ENCODE peak calls at places on chromosomes 11 and 22, in six cellular contexts. E, N, G, J, H and I are unnamed samples.

GRCh38 chr11:1122356-1123002 is 35.3 kb upstream of the MUC5AC start:
- DNase-seq in E (no peak), G (no peak), N (no peak), J (no peak), H (no peak), I (no peak)

GRCh38 chr11:15774021-15774862 is 582.1 kb downstream of the SOX6 start:
- DNase-seq in N (no peak), E (no peak), H (no peak), J (no peak), G (no peak), I (no peak)

GRCh38 chr11:62132188-62132587 is 8.4 kb downstream of the INCENP start:
- DNase-seq in H (no peak), E (no peak), J (no peak), N (no peak), G (no peak), I (no peak)

GRCh38 chr11:112195906-112196305 is 20.6 kb downstream of the BCO2 start:
- DNase-seq in H (peak; percentile 11), J (no peak), N (no peak), G (no peak), E (no peak), I (peak; percentile 36)

GRCh38 chr11:19777032-19777341 is 64.3 kb downstream of the NAV2 start:
- DNase-seq in J (no peak), N (no peak), H (peak; percentile 7), E (no peak), G (no peak), I (no peak)

GRCh38 chr22:25399649-25400151 is 164.8 kb upstream of the GRK3 start:
- DNase-seq in J (no peak), N (no peak), E (no peak), H (no peak), G (no peak), I (no peak)

GRCh38 chr22:28381427-28382167 is 298.0 kb downstream of the TTC28 start:
- DNase-seq in E (no peak), J (no peak), G (no peak), H (no peak), N (peak; percentile 65), I (peak; percentile 47)

GRCh38 chr11:74011360-74012071 is 2.6 kb upstream of the UCP3 start:
- DNase-seq in J (no peak), E (no peak), N (peak; percentile 38), H (no peak), G (no peak), I (no peak)

GRCh38 chr22:48895341-48895740 is 932.3 kb downstream of the BRD1 start:
- DNase-seq in G (no peak), N (no peak), H (no peak), J (no peak), E (no peak), I (no peak)

GRCh38 chr11:120612363-120613263 is 101.1 kb downstream of the GRIK4 start:
- DNase-seq in N (peak; percentile 67), G (no peak), J (no peak), H (peak; percentile 49), E (peak; percentile 16), I (peak; percentile 32)

GRCh38 chr11:72589802-72590761 is 84.1 kb downstream of the PDE2A start:
- DNase-seq in G (peak; percentile 63), N (no peak), J (no peak), E (peak; percentile 37), H (peak; percentile 73), I (no peak)

GRCh38 chr22:44554411-44554810 is 56.4 kb upstream of the RTL6 start:
- DNase-seq in H (no peak), N (no peak), E (no peak), G (no peak), J (no peak), I (no peak)

GRCh38 chr11:79980916-79981315 is 540.1 kb upstream of the TENM4 start:
- DNase-seq in G (no peak), E (no peak), H (no peak), J (no peak), N (no peak), I (no peak)

GRCh38 chr22:31639640-31640039 is 22.4 kb downstream of the PISD start:
- DNase-seq in E (no peak), J (no peak), G (no peak), N (no peak), H (no peak), I (no peak)

GRCh38 chr11:120215634-120216033 is 4.8 kb downstream of the OAF start:
- DNase-seq in N (peak; percentile 74), H (no peak), J (no peak), E (no peak), G (no peak), I (peak; percentile 46)

GRCh38 chr11:112658521-112658920 is 302.7 kb upstream of the NCAM1 start:
- DNase-seq in J (no peak), E (no peak), H (no peak), N (no peak), G (no peak), I (no peak)

GRCh38 chr11:128324051-128324481 is 263.3 kb downstream of the ETS1 start:
- DNase-seq in G (no peak), J (no peak), N (no peak), H (no peak), E (no peak), I (no peak)

GRCh38 chr11:113447621-113448310 is 27.4 kb downstream of the DRD2 start:
- DNase-seq in G (no peak), J (no peak), H (no peak), E (no peak), N (peak; percentile 40), I (peak; percentile 82)

GRCh38 chr11:7967826-7968225 is 2.6 kb upstream of the NLRP10 start:
- DNase-seq in E (no peak), G (no peak), N (peak; percentile 74), J (no peak), H (no peak), I (no peak)

GRCh38 chr11:35247863-35248262 is 108.9 kb downstream of the CD44 start:
- DNase-seq in J (no peak), N (no peak), E (no peak), G (no peak), H (no peak), I (no peak)

GRCh38 chr22:25077056-25077455 is 122.6 kb upstream of the CRYBB3 start:
- DNase-seq in N (no peak), E (no peak), H (no peak), J (no peak), G (no peak), I (no peak)

GRCh38 chr11:81987829-81988472 is 745.7 kb downstream of the FAM181B start:
- DNase-seq in G (no peak), H (no peak), N (no peak), E (no peak), J (no peak), I (peak; percentile 29)

GRCh38 chr11:20873054-20873453 is 203.7 kb downstream of the NELL1 start:
- DNase-seq in H (peak; percentile 67), E (peak; percentile 24), N (no peak), J (no peak), G (peak; percentile 48), I (no peak)

GRCh38 chr22:44714703-44715350 is 12.8 kb downstream of the PRR5 start:
- DNase-seq in H (no peak), J (no peak), E (no peak), N (no peak), G (no peak), I (no peak)

GRCh38 chr11:21944577-21944976 is 248.3 kb upstream of the ANO5 start:
- DNase-seq in H (no peak), J (no peak), G (no peak), N (no peak), E (no peak), I (no peak)

GRCh38 chr11:104106136-104106754 is 57.7 kb downstream of the PDGFD start:
- DNase-seq in G (no peak), E (no peak), J (no peak), N (peak; percentile 74), H (no peak), I (peak; percentile 64)

GRCh38 chr22:30609260-30610185 is 2.5 kb downstream of the TCN2 start:
- DNase-seq in J (no peak), E (no peak), G (no peak), H (peak; percentile 59), N (peak; percentile 86), I (peak; percentile 72)

GRCh38 chr22:27669798-27670599 is 131.6 kb downstream of the MN1 start:
- DNase-seq in G (no peak), J (no peak), E (no peak), H (peak; percentile 35), N (no peak), I (no peak)

GRCh38 chr22:38239101-38239761 is 33.6 kb downstream of the TMEM184B start:
- DNase-seq in H (peak; percentile 71), N (peak; percentile 98), G (no peak), E (no peak), J (no peak), I (peak; percentile 94)

GRCh38 chr11:35473975-35474374 is 51.4 kb downstream of the PAMR1 start:
- DNase-seq in H (no peak), G (no peak), E (no peak), J (no peak), N (no peak), I (no peak)

GRCh38 chr11:17298302-17298701 is 21.8 kb downstream of the NUCB2 start:
- DNase-seq in G (no peak), J (no peak), H (no peak), N (peak; percentile 39), E (no peak), I (no peak)

GRCh38 chr11:13334068-13334785 is 56.6 kb downstream of the BMAL1 start:
- DNase-seq in J (no peak), H (no peak), N (no peak), E (no peak), G (no peak), I (no peak)
- H3K4me2 ChIP-seq in J (peak overlapping the region; percentile 79), H (peak overlapping the region; percentile 92), N (no peak overlapping the region), E (no peak overlapping the region), G (no peak overlapping the region), I (peak overlapping the region; percentile 49)

DNA sequence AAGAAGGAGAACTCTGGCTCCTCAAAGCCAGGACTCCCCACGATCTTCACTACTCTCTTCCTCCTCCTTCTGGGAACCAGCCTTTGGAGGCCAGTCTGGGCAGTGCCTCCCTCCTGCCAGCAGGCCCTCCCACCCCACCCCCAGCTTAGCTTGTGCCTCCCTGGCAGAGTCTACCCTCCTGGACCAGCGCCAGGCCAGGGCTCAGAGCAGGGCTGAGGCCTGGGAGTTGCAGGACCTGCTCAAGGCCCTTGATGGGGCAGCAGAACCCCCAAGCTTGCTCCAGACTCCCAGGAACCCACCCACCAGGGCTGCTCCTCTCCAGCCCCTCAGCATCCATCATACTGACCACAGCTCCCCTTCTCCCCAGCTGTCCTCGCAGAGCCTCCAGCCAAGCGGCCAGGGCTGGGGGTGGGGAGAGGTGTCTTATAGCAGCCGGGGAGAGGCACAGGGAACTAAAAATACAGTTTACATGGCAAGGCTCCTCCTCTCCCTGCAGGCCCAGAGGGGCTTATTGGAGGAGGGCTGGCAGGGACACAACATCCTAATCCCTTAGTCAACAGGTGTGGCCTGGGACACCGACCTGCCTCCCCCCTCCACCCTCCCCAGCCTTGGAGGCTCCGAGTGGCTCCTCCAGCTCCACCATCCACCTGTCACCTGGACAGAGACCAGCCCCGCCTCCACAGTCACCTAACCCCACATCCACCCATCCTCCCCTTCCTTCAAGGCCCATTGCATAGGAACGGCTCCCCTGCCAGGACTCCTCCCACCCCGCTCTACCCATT is 5.2 kb upstream of the MB start:
- DNase-seq in N (no peak), H (peak; percentile 75), E (no peak), J (no peak), G (no peak), I (no peak)
- H3K4me2 ChIP-seq in N (no peak overlapping the region), H (peak overlapping the region; percentile 86), E (no peak overlapping the region), J (peak overlapping the region; percentile 40), G (no peak overlapping the region), I (no peak overlapping the region)

GRCh38 chr11:26286472-26287066 is 45.4 kb upstream of the ANO3 start:
- DNase-seq in E (peak; percentile 42), G (peak; percentile 63), H (peak; percentile 27), J (no peak), N (peak; percentile 37), I (peak; percentile 24)
- H3K4me2 ChIP-seq in E (no peak overlapping the region), G (no peak overlapping the region), H (no peak overlapping the region), J (no peak overlapping the region), N (peak overlapping the region; percentile 69), I (peak overlapping the region; percentile 66)

GRCh38 chr11:94536386-94536785 is 7.3 kb upstream of the FUT4 start:
- DNase-seq in H (no peak), G (no peak), N (no peak), E (no peak), J (no peak), I (no peak)
- H3K4me2 ChIP-seq in H (peak overlapping the region; percentile 42), G (no peak overlapping the region), N (no peak overlapping the region), E (no peak overlapping the region), J (no peak overlapping the region), I (no peak overlapping the region)